ENCODE peak calls at places on chromosome 3, in five cellular contexts. Z is body of pancreas, K is OCI-LY7, D is SJSA1, E is tibial artery. G is an unnamed sample.

GRCh38 chr3:18679226-18679625 is 254.1 kb upstream of the SATB1 start:
- DNase-seq in Z (no peak), K (no peak), D (no peak), E (no peak), G (no peak)

GRCh38 chr3:88618121-88618645 is 468.4 kb downstream of the C3orf38 start:
- DNase-seq in Z (no peak), K (no peak), D (no peak), E (no peak), G (no peak)

GRCh38 chr3:187015903-187016638 is 85.7 kb downstream of the ST6GAL1 start:
- DNase-seq in Z (no peak), K (peak; percentile 82), D (no peak), E (peak; percentile 53), G (no peak)

GRCh38 chr3:47266709-47267489 is 15.7 kb downstream of the KIF9 start:
- DNase-seq in Z (peak; percentile 78), K (peak; percentile 42), D (peak; percentile 86), E (peak; percentile 70), G (peak; percentile 56)

GRCh38 chr3:20310629-20311028 is 124.6 kb upstream of the SGO1 start:
- DNase-seq in Z (peak; percentile 18), K (no peak), D (no peak), E (peak; percentile 83), G (no peak)

GRCh38 chr3:82229397-82229796 is 468.0 kb upstream of the GBE1 start:
- DNase-seq in Z (no peak), K (no peak), D (no peak), E (no peak), G (no peak)

GRCh38 chr3:127212231-127212630 is 19.3 kb downstream of the PRR23E start:
- DNase-seq in Z (no peak), K (no peak), D (peak; percentile 13), E (no peak), G (no peak)

GRCh38 chr3:179016979-179017670 is 54.5 kb downstream of the ZMAT3 start:
- DNase-seq in Z (no peak), K (peak; percentile 37), D (no peak), E (no peak), G (no peak)

GRCh38 chr3:173870976-173871375 is 473.4 kb downstream of the NLGN1 start:
- DNase-seq in Z (no peak), K (no peak), D (no peak), E (no peak), G (no peak)

GRCh38 chr3:117246771-117247555 is 537.4 kb downstream of the TUSC7 start:
- DNase-seq in Z (no peak), K (no peak), D (no peak), E (no peak), G (no peak)

GRCh38 chr3:124860599-124860998 is 26.6 kb downstream of the ITGB5 start:
- DNase-seq in Z (peak; percentile 80), K (no peak), D (peak; percentile 88), E (peak; percentile 87), G (peak; percentile 44)

GRCh38 chr3:185335799-185336198 is 27.1 kb upstream of the MAP3K13 start:
- DNase-seq in Z (no peak), K (no peak), D (no peak), E (no peak), G (no peak)

GRCh38 chr3:103440539-103441113 is 1005.8 kb downstream of the ZPLD1 start:
- DNase-seq in Z (no peak), K (peak; percentile 2), D (no peak), E (no peak), G (no peak)

GRCh38 chr3:104873331-104873730 is 493.4 kb upstream of the ALCAM start:
- DNase-seq in Z (no peak), K (no peak), D (no peak), E (no peak), G (no peak)

GRCh38 chr3:171334465-171334811 is 125.8 kb downstream of the TNIK start:
- DNase-seq in Z (peak; percentile 91), K (no peak), D (no peak), E (no peak), G (peak; percentile 60)

GRCh38 chr3:25897019-25897418 is 107.1 kb downstream of the OXSM start:
- DNase-seq in Z (no peak), K (peak; percentile 71), D (no peak), E (no peak), G (no peak)

GRCh38 chr3:184380210-184380626 is 364 bp downstream of the CHRD start:
- DNase-seq in Z (peak; percentile 74), K (no peak), D (peak; percentile 57), E (peak; percentile 84), G (peak; percentile 89)

GRCh38 chr3:50324351-50325144 is 2.0 kb upstream of the HYAL2 start:
- DNase-seq in Z (peak; percentile 64), K (peak; percentile 70), D (peak; percentile 67), E (peak; percentile 73), G (peak; percentile 75)

GRCh38 chr3:57012847-57013246 is 47.6 kb upstream of the SPATA12 start:
- DNase-seq in Z (no peak), K (no peak), D (no peak), E (no peak), G (no peak)

DNA sequence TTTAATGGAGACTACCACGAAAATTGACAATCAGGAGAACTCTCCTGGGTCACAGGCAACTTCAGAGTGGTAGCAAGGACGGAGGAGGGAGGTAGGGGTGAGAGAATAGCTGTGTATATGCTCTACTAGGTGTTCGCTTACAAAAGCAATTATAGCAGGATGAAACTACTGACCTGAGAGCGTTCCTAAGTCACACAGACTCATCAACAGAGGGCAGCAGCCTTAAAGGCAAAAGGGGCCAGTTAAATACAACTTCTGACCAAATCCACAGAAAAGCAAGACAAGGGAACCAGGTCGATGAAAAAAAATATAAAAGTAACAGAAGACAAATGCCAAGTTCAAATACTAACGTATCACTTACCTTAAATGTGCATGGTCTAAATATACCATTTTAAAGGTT is 894.6 kb downstream of the PLOD2 start:
- DNase-seq in Z (no peak), K (no peak), D (no peak), E (no peak), G (no peak)
- H3K4me1 ChIP-seq in Z (no peaks in the 10 kb centered on the region), K (no peaks in the 10 kb centered on the region), D (no peaks in the 10 kb centered on the region), E (no peaks in the 10 kb centered on the region), G (no peaks in the 10 kb centered on the region)

GRCh38 chr3:151794080-151794479 is 19.8 kb upstream of the AADAC start:
- DNase-seq in Z (peak; percentile 32), K (no peak), D (no peak), E (no peak), G (no peak)
- H3K4me1 ChIP-seq in Z (peaks cover 42% of the 10 kb centered on the region), K (no peaks in the 10 kb centered on the region), D (peaks cover 23% of the 10 kb centered on the region), E (no peaks in the 10 kb centered on the region), G (no peaks in the 10 kb centered on the region)

GRCh38 chr3:9402410-9403228 is 5.2 kb downstream of the SETD5 start:
- DNase-seq in Z (peak; percentile 75), K (no peak), D (peak; percentile 49), E (no peak), G (peak; percentile 53)

GRCh38 chr3:9399746-9400145 is 2.3 kb downstream of the SETD5 start:
- DNase-seq in Z (peak; percentile 90), K (peak; percentile 45), D (peak; percentile 65), E (peak; percentile 91), G (peak; percentile 76)

GRCh38 chr3:9398715-9399708 is 1.6 kb downstream of the SETD5 start:
- DNase-seq in Z (peak; percentile 40), K (peak; percentile 44), D (no peak), E (no peak), G (no peak)

GRCh38 chr3:9401986-9402385 is 4.6 kb downstream of the SETD5 start:
- DNase-seq in Z (no peak), K (no peak), D (no peak), E (no peak), G (no peak)

DNA sequence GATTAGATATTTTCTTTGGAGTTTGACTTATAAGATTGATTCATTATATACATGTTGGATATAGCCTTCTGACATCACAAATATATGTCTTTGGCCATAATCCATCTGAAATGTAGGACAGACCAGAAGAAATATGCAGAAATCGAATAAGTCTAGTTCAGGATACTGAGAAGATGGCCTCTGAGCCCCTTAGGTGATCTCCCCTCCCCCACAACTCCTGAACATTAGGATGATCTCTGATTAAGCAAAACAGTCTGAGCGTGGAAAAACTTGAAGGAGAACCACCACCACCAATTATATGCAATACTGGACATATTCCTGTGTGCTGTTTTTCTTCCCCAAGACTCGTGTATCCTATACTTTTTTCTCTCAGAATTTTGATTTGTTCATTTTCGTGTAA is 3.2 kb downstream of the SETD5 start:
- DNase-seq in Z (no peak), K (no peak), D (no peak), E (no peak), G (no peak)
- H3K4me1 ChIP-seq in Z (peaks cover 67% of the 10 kb centered on the region), K (peaks cover 59% of the 10 kb centered on the region), D (peaks cover 38% of the 10 kb centered on the region), E (peaks cover 69% of the 10 kb centered on the region), G (peaks cover 43% of the 10 kb centered on the region)

GRCh38 chr3:15326037-15326436 is 6.3 kb downstream of the SH3BP5 start:
- DNase-seq in Z (no peak), K (no peak), D (no peak), E (no peak), G (peak; percentile 81)

GRCh38 chr3:15324335-15324734 is 8.1 kb downstream of the SH3BP5 start:
- DNase-seq in Z (peak; percentile 75), K (no peak), D (no peak), E (no peak), G (peak; percentile 92)

GRCh38 chr3:15319575-15319974 is 12.8 kb downstream of the SH3BP5 start:
- DNase-seq in Z (peak; percentile 23), K (no peak), D (peak; percentile 49), E (peak; percentile 93), G (no peak)

GRCh38 chr3:15325228-15325627 is 7.2 kb downstream of the SH3BP5 start:
- DNase-seq in Z (no peak), K (no peak), D (peak; percentile 83), E (no peak), G (peak; percentile 53)

DNA sequence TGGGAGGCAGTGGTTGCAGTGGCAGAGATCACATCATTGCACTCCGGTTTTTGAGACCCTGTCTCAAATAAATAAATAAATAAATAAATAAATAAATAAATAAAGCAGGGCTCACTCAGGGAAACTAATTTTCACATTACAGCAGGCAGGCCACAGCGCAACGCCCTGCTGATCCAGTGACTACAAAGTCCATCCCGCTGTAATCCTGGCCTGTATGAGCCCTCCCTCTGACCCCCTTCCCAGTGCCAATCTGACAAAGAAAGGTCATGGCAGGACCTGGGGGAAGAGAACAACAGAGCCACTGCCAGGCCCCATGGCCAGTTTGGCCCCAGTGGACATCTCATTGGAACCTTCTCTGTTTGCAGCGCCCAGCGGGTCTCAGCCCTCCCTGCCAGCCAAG is 9.3 kb downstream of the SH3BP5 start:
- DNase-seq in Z (no peak), K (no peak), D (no peak), E (no peak), G (peak; percentile 93)
- H3K4me1 ChIP-seq in Z (peaks cover 12% of the 10 kb centered on the region), K (peaks cover 21% of the 10 kb centered on the region), D (peaks cover 56% of the 10 kb centered on the region), E (peaks cover 71% of the 10 kb centered on the region), G (peaks cover 11% of the 10 kb centered on the region)

DNA sequence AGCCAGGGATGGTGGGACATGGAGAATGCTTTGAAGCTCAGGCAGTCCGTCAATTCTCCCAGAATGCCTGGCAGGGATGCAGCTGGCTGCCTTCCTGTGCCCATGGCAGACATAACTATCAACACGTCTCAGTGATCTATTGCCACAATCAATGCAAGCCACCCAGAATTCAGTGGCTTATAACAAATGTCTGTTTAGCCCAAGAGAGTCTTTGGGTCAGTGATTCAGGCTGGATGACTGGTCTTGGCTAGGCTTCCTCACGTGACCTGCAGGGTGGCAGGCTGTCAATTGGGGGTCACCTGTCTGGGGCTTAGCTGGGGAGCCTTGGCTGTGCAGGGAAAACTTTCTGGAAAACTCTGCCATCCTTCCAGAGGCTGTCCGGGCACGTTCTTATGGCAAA is 213.1 kb upstream of the LRRFIP2 start:
- DNase-seq in Z (no peak), K (no peak), D (no peak), E (no peak), G (no peak)
- H3K4me1 ChIP-seq in Z (no peaks in the 10 kb centered on the region), K (no peaks in the 10 kb centered on the region), D (no peaks in the 10 kb centered on the region), E (peaks cover 20% of the 10 kb centered on the region), G (no peaks in the 10 kb centered on the region)

GRCh38 chr3:169969696-169970095 is 3.1 kb downstream of the SEC62 start:
- DNase-seq in Z (no peak), K (no peak), D (no peak), E (no peak), G (no peak)
- H3K4me1 ChIP-seq in Z (peaks cover 70% of the 10 kb centered on the region), K (peaks cover 64% of the 10 kb centered on the region), D (peaks cover 10% of the 10 kb centered on the region), E (peaks cover 27% of the 10 kb centered on the region), G (no peaks in the 10 kb centered on the region)